ENCODE peak calls at places on chromosomes 11 and 22, in six cellular contexts. U is A549, B is heart right ventricle, S is fibroblast of mammary gland, C is WERI-Rb-1, I is cardiac fibroblast. J is an unnamed sample.

GRCh38 chr11:120494595-120494994 is 17.0 kb upstream of the GRIK4 start:
- DNase-seq in U (no peak), B (no peak), S (no peak), C (no peak), I (no peak), J (no peak)

GRCh38 chr22:29475550-29475949 is 4.5 kb upstream of the NEFH start:
- DNase-seq in U (no peak), B (no peak), S (no peak), C (peak), I (no peak), J (no peak)

GRCh38 chr11:93024376-93024775 is 54.9 kb downstream of the MTNR1B start:
- DNase-seq in U (no peak), B (no peak), S (peak), C (no peak), I (peak), J (no peak)

GRCh38 chr11:120712014-120712413 is 200.5 kb downstream of the GRIK4 start:
- DNase-seq in U (no peak), B (no peak), S (no peak), C (no peak), I (no peak), J (no peak)

GRCh38 chr11:71206186-71206585 is 46.2 kb downstream of the SHANK2 start:
- DNase-seq in U (no peak), B (no peak), S (peak), C (no peak), I (peak), J (no peak)

GRCh38 chr11:119336744-119337469 is 2.6 kb downstream of the RNF26 start:
- DNase-seq in U (no peak), B (no peak), S (no peak), C (no peak), I (no peak), J (no peak)

GRCh38 chr11:88363004-88363403 is 25.5 kb upstream of the CTSC start:
- DNase-seq in U (no peak), B (no peak), S (no peak), C (no peak), I (no peak), J (no peak)

GRCh38 chr11:98711011-98711410 is 309.7 kb upstream of the CNTN5 start:
- DNase-seq in U (no peak), B (no peak), S (no peak), C (no peak), I (peak), J (no peak)

GRCh38 chr11:107453594-107454286 is 3.9 kb downstream of the CWF19L2 start:
- DNase-seq in U (no peak), B (no peak), S (no peak), C (no peak), I (no peak), J (no peak)

GRCh38 chr11:2590951-2591754 is 108.6 kb downstream of the KCNQ1OT1 start:
- DNase-seq in U (no peak), B (no peak), S (no peak), C (peak), I (no peak), J (no peak)

GRCh38 chr11:9396310-9396709 is 11.9 kb downstream of the IPO7 start:
- DNase-seq in U (no peak), B (no peak), S (no peak), C (no peak), I (no peak), J (no peak)

GRCh38 chr22:29346659-29347058 is 31.2 kb upstream of the RASL10A start:
- DNase-seq in U (no peak), B (no peak), S (no peak), C (peak), I (no peak), J (no peak)

GRCh38 chr11:74681686-74682651 is 49.3 kb downstream of the CHRDL2 start:
- DNase-seq in U (no peak), B (peak), S (no peak), C (no peak), I (no peak), J (no peak)

GRCh38 chr11:118263694-118264567 is at the start of gene MPZL2:
- DNase-seq in U (no peak), B (peak), S (no peak), C (peak), I (no peak), J (no peak)

GRCh38 chr11:72432347-72433287 is 1.7 kb downstream of the CLPB start:
- DNase-seq in U (no peak), B (no peak), S (no peak), C (no peak), I (no peak), J (no peak)

GRCh38 chr22:39731881-39732555 is 161.5 kb downstream of the CACNA1I start:
- DNase-seq in U (no peak), B (no peak), S (no peak), C (peak), I (no peak), J (no peak)

GRCh38 chr11:97269527-97269926 is 879.7 kb downstream of the JRKL start:
- DNase-seq in U (no peak), B (no peak), S (no peak), C (no peak), I (peak), J (no peak)

GRCh38 chr11:63897459-63898156 is 19.4 kb downstream of the RCOR2 start:
- DNase-seq in U (no peak), B (no peak), S (no peak), C (no peak), I (no peak), J (no peak)

GRCh38 chr11:128757235-128757711 is 63.4 kb downstream of the FLI1 start:
- DNase-seq in U (no peak), B (peak), S (peak), C (no peak), I (peak), J (no peak)

GRCh38 chr11:40292636-40293585 is 1166.5 kb downstream of the LRRC4C start:
- DNase-seq in U (peak), B (no peak), S (no peak), C (no peak), I (peak), J (no peak)

GRCh38 chr11:106986261-106986660 is 32.0 kb downstream of the GUCY1A2 start:
- DNase-seq in U (no peak), B (no peak), S (peak), C (no peak), I (peak), J (no peak)

GRCh38 chr11:27468643-27469332 is 3.8 kb downstream of the LGR4 start:
- DNase-seq in U (no peak), B (no peak), S (peak), C (no peak), I (peak), J (no peak)

GRCh38 chr22:17303840-17304779 is 65.2 kb upstream of the CECR2 start:
- DNase-seq in U (no peak), B (no peak), S (no peak), C (peak), I (no peak), J (no peak)

GRCh38 chr11:22433066-22433450 is 94.9 kb downstream of the SLC17A6 start:
- DNase-seq in U (no peak), B (no peak), S (no peak), C (no peak), I (no peak), J (no peak)

GRCh38 chr11:123330071-123330470 is 100.0 kb upstream of the GRAMD1B start:
- DNase-seq in U (no peak), B (no peak), S (no peak), C (no peak), I (no peak), J (no peak)

GRCh38 chr11:82732734-82733443 is 775 bp downstream of the FAM181B start:
- DNase-seq in U (no peak), B (no peak), S (no peak), C (peak), I (no peak), J (no peak)
- TF ChIP-seq CTCF in U (no peak), B (no peak), S (no peak), C (no peak), I (no peak), J (no peak)

DNA sequence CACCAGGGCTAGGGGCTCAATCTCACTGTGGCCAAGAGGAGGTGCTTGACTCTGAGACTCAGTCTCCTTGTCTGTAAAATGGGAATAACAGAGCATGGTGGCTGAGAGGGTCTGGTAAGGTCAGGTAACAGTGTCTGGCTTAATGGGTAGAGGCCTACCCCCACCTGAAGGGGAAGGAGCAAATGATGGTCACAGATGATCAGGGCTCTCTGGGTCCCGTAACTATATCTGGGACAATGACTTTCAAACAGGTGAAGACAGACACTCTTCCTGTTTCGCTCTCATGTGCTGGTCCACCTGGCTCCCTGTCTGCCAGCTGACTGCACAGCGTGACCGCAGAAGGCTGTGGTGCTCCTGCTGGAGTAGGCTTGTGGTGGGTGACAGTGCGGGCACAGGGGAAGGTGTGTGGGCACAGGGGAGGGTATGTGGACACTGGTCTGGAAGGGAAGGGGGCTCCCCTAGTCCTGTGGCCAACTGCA is 4.0 kb downstream of the A4GALT start:
- DNase-seq in U (no peak), B (no peak), S (no peak), C (no peak), I (no peak), J (no peak)
- H3K4me3 ChIP-seq in U (no peak), B (no peak), S (no peak), C (no peak), I (no peak), J (no peak)

DNA sequence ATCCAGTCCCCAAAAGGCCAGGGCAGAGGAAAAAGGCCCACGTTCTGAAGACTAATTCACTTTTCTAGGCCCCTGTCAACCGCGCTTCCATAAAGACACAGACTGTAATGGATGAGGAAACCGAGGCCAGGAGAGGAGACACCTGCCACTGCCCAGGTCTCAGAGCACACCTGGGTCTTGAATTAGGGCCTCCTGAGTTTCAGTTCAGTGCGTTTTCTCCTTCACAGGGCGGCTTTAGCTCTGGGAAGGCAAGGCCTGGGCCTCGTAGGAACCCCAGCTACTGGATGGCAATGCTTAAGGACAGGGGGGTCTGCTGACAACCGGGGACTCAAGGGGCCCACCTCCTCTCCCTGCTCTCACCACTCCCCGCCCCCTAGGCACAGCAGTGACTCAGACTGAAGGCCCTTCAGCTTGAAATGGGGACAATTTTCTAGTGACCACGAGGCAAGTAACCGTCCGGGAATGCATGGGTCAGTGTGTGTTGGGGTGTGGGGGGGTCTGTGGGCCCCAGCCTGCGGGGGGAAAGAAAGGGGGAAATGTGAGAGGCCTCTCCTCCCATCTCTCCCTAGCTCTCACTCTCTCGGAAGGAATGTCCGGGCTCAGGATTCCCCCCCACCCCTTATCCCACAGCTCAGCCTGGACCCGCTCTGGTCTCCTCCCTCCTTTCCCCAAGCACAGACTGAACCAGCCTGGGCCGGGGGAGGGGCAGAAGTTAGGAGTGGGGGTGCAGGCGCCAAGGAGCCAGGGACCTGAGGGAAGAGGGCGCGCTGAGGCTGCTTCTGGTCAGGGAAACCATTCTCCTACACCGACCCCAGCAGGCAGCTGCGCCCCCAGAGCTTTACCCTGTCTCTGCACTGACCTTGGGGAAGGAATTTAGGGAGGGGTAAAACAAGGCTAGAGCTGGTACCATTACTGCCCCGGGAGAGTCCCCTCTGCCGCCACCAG is 17.2 kb downstream of the CREB3L1 start:
- DNase-seq in U (no peak), B (no peak), S (peak), C (peak), I (peak), J (peak)
- TF ChIP-seq CTCF in U (no peak), B (no peak), S (no peak), C (no peak), I (no peak), J (no peak)

DNA sequence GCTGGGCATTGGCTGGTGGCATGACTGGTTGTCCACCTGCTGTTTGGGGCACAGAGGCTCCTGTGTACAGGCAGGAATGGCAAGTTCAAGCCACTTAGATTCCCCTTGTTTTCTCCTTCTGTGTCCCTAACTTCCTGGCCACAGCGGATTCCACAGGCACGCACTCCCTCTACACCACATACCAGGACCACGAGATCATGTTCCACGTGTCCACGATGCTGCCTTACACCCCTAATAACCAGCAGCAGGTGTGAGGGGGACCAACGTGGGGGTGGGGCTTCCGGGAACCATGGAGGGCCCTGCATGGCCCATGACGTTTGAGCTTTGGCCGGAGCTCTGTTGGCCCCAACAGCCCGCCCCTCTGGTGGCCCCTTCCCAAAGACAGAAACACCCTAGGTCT is 7.8 kb downstream of the SIPA1 start:
- DNase-seq in U (no peak), B (no peak), S (peak), C (no peak), I (peak), J (no peak)
- H3K4me3 ChIP-seq in U (no peak), B (no peak), S (no peak), C (no peak), I (no peak), J (no peak)

GRCh38 chr22:50208939-50209892 is 8.4 kb downstream of the SELENOO start:
- DNase-seq in U (no peak), B (no peak), S (no peak), C (no peak), I (no peak), J (no peak)

GRCh38 chr22:50211147-50211546 is 10.3 kb downstream of the SELENOO start:
- DNase-seq in U (no peak), B (no peak), S (no peak), C (no peak), I (no peak), J (no peak)

GRCh38 chr22:50210378-50211139 is 9.7 kb downstream of the SELENOO start:
- DNase-seq in U (no peak), B (no peak), S (no peak), C (no peak), I (no peak), J (no peak)

GRCh38 chr22:50208430-50208938 is 7.7 kb downstream of the SELENOO start:
- DNase-seq in U (no peak), B (no peak), S (no peak), C (no peak), I (no peak), J (no peak)

DNA sequence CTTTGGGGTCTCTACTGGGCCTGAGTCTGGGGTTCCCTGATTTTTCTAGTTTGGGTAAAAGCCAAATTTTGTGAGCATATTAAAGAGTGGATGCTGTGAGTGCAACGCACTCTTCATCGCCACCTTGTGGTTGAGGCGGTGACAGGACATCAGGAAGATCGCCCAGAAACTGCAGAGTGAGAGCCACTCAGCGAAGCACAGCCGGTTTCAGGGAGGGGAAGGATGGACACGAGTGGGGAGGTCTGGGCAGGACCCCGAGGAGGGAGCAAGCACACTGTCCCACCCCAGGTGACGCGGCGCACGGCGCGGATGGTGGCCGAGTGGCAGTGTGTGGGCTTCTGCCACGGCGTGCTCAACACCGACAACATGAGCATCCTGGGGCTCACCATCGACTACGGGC is 9.1 kb downstream of the SELENOO start:
- DNase-seq in U (peak), B (peak), S (peak), C (peak), I (peak), J (no peak)
- TF ChIP-seq CTCF in U (peak), B (peak), S (peak), C (peak), I (peak), J (peak)

GRCh38 chr22:46263208-46263575 is at the start of gene PKDREJ:
- DNase-seq in U (no peak), B (no peak), S (no peak), C (no peak), I (no peak), J (no peak)
- H3K4me3 ChIP-seq in U (no peak), B (peak), S (no peak), C (no peak), I (no peak), J (no peak)

GRCh38 chr11:12056112-12056511 is 47.7 kb upstream of the DKK3 start:
- DNase-seq in U (no peak), B (no peak), S (no peak), C (no peak), I (no peak), J (no peak)

GRCh38 chr11:12050911-12051667 is 42.7 kb upstream of the DKK3 start:
- DNase-seq in U (no peak), B (no peak), S (no peak), C (no peak), I (no peak), J (no peak)

GRCh38 chr11:12050470-12050891 is 42.1 kb upstream of the DKK3 start:
- DNase-seq in U (no peak), B (no peak), S (no peak), C (no peak), I (no peak), J (no peak)

GRCh38 chr11:12053606-12054361 is 45.4 kb upstream of the DKK3 start:
- DNase-seq in U (no peak), B (no peak), S (peak), C (no peak), I (peak), J (no peak)

DNA sequence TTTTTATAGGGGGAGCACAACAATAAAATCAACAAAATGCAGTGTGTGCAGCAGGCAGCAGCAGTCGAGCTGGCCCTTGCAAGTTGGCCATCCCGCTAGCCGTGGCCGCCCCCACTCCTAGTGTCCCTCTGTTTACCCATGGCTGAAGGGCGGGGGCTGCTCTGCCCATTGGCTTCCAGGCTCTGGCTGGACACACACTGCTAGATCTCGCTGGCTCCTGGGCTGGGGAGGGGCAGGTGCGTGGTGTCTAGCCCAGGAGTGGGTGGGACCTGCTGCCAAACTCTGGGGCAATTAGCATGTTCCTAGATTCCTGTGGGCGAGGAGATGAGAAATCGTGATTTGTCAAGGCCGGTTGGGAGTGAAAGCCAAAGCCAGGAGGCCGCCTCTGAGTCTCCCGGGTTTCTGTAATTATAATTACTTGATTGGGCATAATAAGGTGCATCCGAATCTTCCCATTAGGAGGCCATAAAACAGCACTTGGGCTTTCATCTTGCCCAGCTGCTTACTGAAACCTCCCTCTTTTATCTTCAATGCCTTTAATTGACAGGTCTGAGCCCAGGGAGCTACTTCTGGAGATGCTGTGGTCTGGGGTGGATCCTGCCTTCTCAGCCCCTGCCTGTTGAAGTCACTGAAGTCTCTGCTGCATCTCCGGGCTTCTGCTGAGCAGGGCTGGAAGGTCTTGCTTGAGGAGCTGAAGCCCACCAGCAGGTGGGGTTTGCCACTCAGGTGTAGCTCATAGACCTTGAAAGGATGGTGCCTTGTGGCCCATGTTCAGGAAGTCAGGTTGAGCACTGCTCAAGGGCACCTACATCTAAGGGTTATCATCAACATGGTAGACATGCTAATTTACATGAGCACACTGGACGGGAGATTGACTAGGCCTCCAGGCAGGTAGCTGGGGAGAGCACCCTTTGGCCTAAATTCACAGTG is 44.5 kb upstream of the DKK3 start:
- DNase-seq in U (no peak), B (no peak), S (peak), C (peak), I (no peak), J (no peak)
- TF ChIP-seq CTCF in U (no peak), B (no peak), S (peak), C (peak), I (no peak), J (peak)

J was measured in AG04449.